ENCODE peak calls at places on chromosomes 6 and 20, in four cellular contexts. G is IMR-90, H is K562, X is GM12878. K is an unnamed sample.

GRCh38 chr20:2236266-2236665 is 59.5 kb upstream of the TGM3 start:
- DNase-seq in X (no peak), G (peak), H (peak), K (peak)

GRCh38 chr6:69038841-69039240 is 403.8 kb downstream of the ADGRB3 start:
- DNase-seq in G (no peak), H (no peak), X (no peak), K (no peak)

GRCh38 chr6:35048631-35049083 is 92.5 kb downstream of the TCP11 start:
- DNase-seq in H (no peak), G (peak), X (no peak), K (no peak)

GRCh38 chr6:121956782-121957181 is 442.7 kb upstream of the HSF2 start:
- DNase-seq in X (no peak), G (no peak), H (no peak), K (no peak)

GRCh38 chr6:44373787-44374186 is 13.7 kb upstream of the CDC5L start:
- DNase-seq in X (no peak), H (no peak), G (no peak), K (no peak)

GRCh38 chr6:161891542-161891941 is 617.7 kb upstream of the AGPAT4 start:
- DNase-seq in X (no peak), H (no peak), G (no peak), K (no peak)

GRCh38 chr20:40524071-40524470 is 165.0 kb downstream of the MAFB start:
- DNase-seq in G (no peak), H (no peak), X (no peak), K (no peak)

GRCh38 chr20:4972506-4973251 is 28.6 kb downstream of the SLC23A2 start:
- DNase-seq in G (no peak), X (no peak), H (no peak), K (no peak)

GRCh38 chr6:120805267-120805666 is 529.0 kb downstream of the TBC1D32 start:
- DNase-seq in X (no peak), H (no peak), G (no peak), K (no peak)

GRCh38 chr6:17159240-17159639 is 57.4 kb downstream of the STMND1 start:
- DNase-seq in G (no peak), X (no peak), H (no peak), K (no peak)

GRCh38 chr6:158655569-158656450 is 6.0 kb downstream of the SYTL3 start:
- DNase-seq in H (no peak), X (no peak), G (peak), K (no peak)

GRCh38 chr20:41306061-41306727 is 11.3 kb downstream of the ZHX3 start:
- DNase-seq in G (no peak), X (peak), H (no peak), K (no peak)

GRCh38 chr6:81450180-81450579 is 302.3 kb downstream of the TENT5A start:
- DNase-seq in G (peak), X (no peak), H (no peak), K (no peak)

GRCh38 chr20:4519530-4519929 is 202.2 kb upstream of the PRND start:
- DNase-seq in X (no peak), G (no peak), H (peak), K (peak)

GRCh38 chr6:168742146-168742782 is 301.3 kb downstream of the SMOC2 start:
- DNase-seq in G (no peak), H (no peak), X (no peak), K (no peak)

GRCh38 chr20:46010491-46011405 is 2.0 kb downstream of the MMP9 start:
- DNase-seq in H (no peak), X (no peak), G (peak), K (no peak)

GRCh38 chr6:123427008-123427407 is 209.7 kb downstream of the TRDN start:
- DNase-seq in H (no peak), G (no peak), X (no peak), K (no peak)

GRCh38 chr20:23336476-23336875 is 14.1 kb upstream of the NXT1 start:
- DNase-seq in X (no peak), G (no peak), H (no peak), K (no peak)

GRCh38 chr6:150373260-150373701 is 4.5 kb downstream of the IYD start:
- DNase-seq in X (no peak), G (no peak), H (no peak), K (no peak)

GRCh38 chr20:62354811-62355341 is 12.2 kb downstream of the LAMA5 start:
- DNase-seq in H (no peak), X (no peak), G (no peak), K (peak)

GRCh38 chr20:16926626-16927025 is 178.5 kb downstream of the OTOR start:
- DNase-seq in X (no peak), H (no peak), G (no peak), K (no peak)

GRCh38 chr6:290111-290932 is 2.0 kb upstream of the DUSP22 start:
- DNase-seq in X (peak), G (no peak), H (no peak), K (no peak)

GRCh38 chr20:57062241-57062640 is 204.2 kb downstream of the BMP7 start:
- DNase-seq in G (no peak), H (no peak), X (no peak), K (no peak)

GRCh38 chr20:43670423-43670822 is 3.5 kb downstream of the MYBL2 start:
- DNase-seq in H (no peak), G (no peak), X (no peak), K (no peak)

GRCh38 chr6:97026298-97026697 is 101.8 kb downstream of the KLHL32 start:
- DNase-seq in X (no peak), G (no peak), H (no peak), K (no peak)

GRCh38 chr20:58713801-58714339 is 21.3 kb downstream of the NPEPL1 start:
- DNase-seq in X (no peak), G (no peak), H (no peak), K (no peak)

GRCh38 chr20:57570898-57571297 is 10.0 kb downstream of the PCK1 start:
- DNase-seq in G (no peak), H (no peak), X (no peak), K (no peak)

GRCh38 chr20:49505518-49505917 is 23.1 kb upstream of the KCNB1 start:
- DNase-seq in X (no peak), H (no peak), G (peak), K (no peak)

GRCh38 chr20:21105429-21106170 is 558 bp downstream of the LINC00237 start:
- DNase-seq in X (no peak), H (no peak), G (no peak), K (no peak)

GRCh38 chr6:35299674-35300073 is 2.1 kb downstream of the DEF6 start:
- DNase-seq in H (no peak), X (no peak), G (no peak), K (no peak)

GRCh38 chr20:44695295-44696230 is 19.6 kb upstream of the CCN5 start:
- DNase-seq in G (peak), H (no peak), X (no peak), K (no peak)

GRCh38 chr20:57877131-57877784 is 167.4 kb upstream of the PMEPA1 start:
- DNase-seq in X (no peak), G (no peak), H (no peak), K (no peak)

GRCh38 chr6:3773696-3774298 is 22.3 kb upstream of the PXDC1 start:
- DNase-seq in H (no peak), X (no peak), G (no peak), K (no peak)

DNA sequence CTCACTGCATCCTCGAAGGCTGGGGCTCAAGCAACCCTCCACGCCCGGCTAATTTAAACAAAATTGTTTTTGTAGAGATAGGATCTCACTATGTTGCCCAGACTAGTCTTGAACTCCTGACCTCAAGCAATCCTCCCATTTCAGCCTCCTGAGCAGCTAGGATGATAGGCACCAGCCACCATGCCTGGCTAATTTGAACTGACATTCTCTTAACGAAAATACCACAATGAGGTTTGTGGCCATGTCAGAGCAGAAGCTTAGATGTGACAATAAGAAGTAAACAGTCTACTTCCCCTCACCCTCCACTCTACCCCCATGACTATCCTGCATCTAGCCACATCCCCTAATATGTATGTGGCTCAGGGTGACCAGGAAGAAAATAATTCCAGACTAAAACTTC is 74.8 kb upstream of the PLCB4 start:
- DNase-seq in X (no peak), G (no peak), H (no peak), K (no peak)
- TF ChIP-seq ELK1 in X (no peak), G (no peak), H (no peak), K (no peak)

GRCh38 chr6:37354526-37355384 is 972 bp downstream of the RNF8 start:
- DNase-seq in X (no peak), H (peak), G (peak), K (peak)
- TF ChIP-seq ELK1 in X (no peak), H (no peak), G (no peak), K (no peak)

GRCh38 chr6:144840619-144841018 is 555.5 kb downstream of the UTRN start:
- DNase-seq in H (no peak), X (no peak), G (no peak), K (no peak)
- TF ChIP-seq ELK1 in H (no peak), X (no peak), G (no peak), K (no peak)

GRCh38 chr20:63429992-63430391 is 42.5 kb downstream of the KCNQ2 start:
- DNase-seq in G (no peak), X (no peak), H (no peak), K (no peak)

GRCh38 chr20:63428906-63429575 is 43.4 kb downstream of the KCNQ2 start:
- DNase-seq in G (no peak), H (no peak), X (no peak), K (no peak)

GRCh38 chr20:63427206-63427605 is 45.2 kb downstream of the KCNQ2 start:
- DNase-seq in G (no peak), X (no peak), H (no peak), K (no peak)

GRCh38 chr20:63425846-63426485 is 46.5 kb downstream of the KCNQ2 start:
- DNase-seq in G (no peak), X (no peak), H (no peak), K (no peak)

DNA sequence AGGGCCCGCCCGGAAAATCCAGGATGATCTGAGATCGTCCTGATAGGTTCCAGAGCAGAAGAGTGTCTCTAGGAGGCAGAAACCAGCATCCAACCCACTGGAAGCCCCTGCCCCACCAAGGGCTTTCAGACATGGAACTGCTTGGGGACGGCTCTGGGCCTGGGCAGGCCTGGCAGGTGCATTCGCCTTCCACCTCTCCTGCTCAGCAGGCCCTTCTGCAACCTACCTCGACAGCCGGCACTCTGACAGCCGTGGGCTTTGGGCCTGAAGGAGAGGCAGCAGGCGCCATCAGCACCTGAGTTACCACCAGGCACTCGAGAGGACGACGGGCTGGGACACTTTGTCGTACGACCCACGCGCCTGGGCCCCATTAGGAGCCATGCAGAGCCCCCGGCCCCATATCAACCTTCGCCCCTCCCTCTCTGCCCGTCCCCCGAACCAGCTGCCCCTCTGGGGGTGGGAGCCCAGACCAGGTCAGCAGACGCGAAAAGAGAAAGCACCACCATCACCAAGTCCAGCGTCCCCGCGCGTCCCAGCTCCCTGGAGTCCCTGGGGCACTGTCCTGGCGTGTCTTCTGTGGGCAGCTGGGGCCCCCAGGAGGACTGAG is 44.6 kb downstream of the KCNQ2 start:
- DNase-seq in G (no peak), X (no peak), H (no peak), K (no peak)
- TF ChIP-seq ELK1 in G (no peak), X (no peak), H (no peak), K (no peak)

GRCh38 chr20:6641012-6641411 is 126.5 kb upstream of the BMP2 start:
- DNase-seq in G (no peak), X (no peak), H (no peak), K (no peak)

GRCh38 chr20:6635034-6635736 is 132.3 kb upstream of the BMP2 start:
- DNase-seq in X (no peak), G (no peak), H (no peak), K (no peak)

GRCh38 chr20:6637160-6637579 is 130.3 kb upstream of the BMP2 start:
- DNase-seq in H (no peak), G (no peak), X (no peak), K (no peak)

GRCh38 chr20:6632187-6632586 is 135.3 kb upstream of the BMP2 start:
- DNase-seq in H (no peak), G (no peak), X (no peak), K (no peak)

GRCh38 chr20:6636209-6637159 is 131.0 kb upstream of the BMP2 start:
- DNase-seq in H (no peak), G (peak), X (no peak), K (peak)
- TF ChIP-seq ELK1 in H (no peak), G (no peak), X (no peak), K (no peak)